ENCODE peak calls at places on chromosomes 5 and 9, in six cellular contexts. One of them, this sample, is unnamed.
A peak's percentile ranks its signal among the peaks of the same experiment; 100 is the strongest.

GRCh38 chr5:68382640-68383039 is 167.1 kb downstream of the PIK3R1 start:
- DNase-seq in IMR-90: peak; percentile 6
- DNase-seq in transverse colon: no peak
- DNase-seq in GM12891: no peak
- DNase-seq in HepG2: no peak
- DNase-seq in A549: no peak
- DNase-seq in this sample: no peak

GRCh38 chr9:38707885-38708640 is 11.9 kb downstream of the FAM240B start:
- DNase-seq in IMR-90: no peak
- DNase-seq in transverse colon: no peak
- DNase-seq in GM12891: no peak
- DNase-seq in HepG2: no peak
- DNase-seq in A549: peak; percentile 57
- DNase-seq in this sample: no peak

GRCh38 chr9:105007143-105007542 is 79.2 kb upstream of the ABCA1 start:
- DNase-seq in IMR-90: peak; percentile 92
- DNase-seq in transverse colon: peak; percentile 50
- DNase-seq in GM12891: no peak
- DNase-seq in HepG2: no peak
- DNase-seq in A549: peak; percentile 68
- DNase-seq in this sample: no peak

GRCh38 chr9:129697111-129697955 is 31.9 kb downstream of the PRRX2 start:
- DNase-seq in IMR-90: peak; percentile 78
- DNase-seq in transverse colon: peak; percentile 15
- DNase-seq in GM12891: no peak
- DNase-seq in HepG2: no peak
- DNase-seq in A549: peak; percentile 44
- DNase-seq in this sample: no peak

GRCh38 chr5:142023836-142024235 is 11.0 kb upstream of the GNPDA1 start:
- DNase-seq in IMR-90: no peak
- DNase-seq in transverse colon: no peak
- DNase-seq in GM12891: no peak
- DNase-seq in HepG2: no peak
- DNase-seq in A549: no peak
- DNase-seq in this sample: no peak

GRCh38 chr5:96072138-96072790 is 110.6 kb upstream of the ELL2 start:
- DNase-seq in IMR-90: no peak
- DNase-seq in transverse colon: no peak
- DNase-seq in GM12891: no peak
- DNase-seq in HepG2: no peak
- DNase-seq in A549: no peak
- DNase-seq in this sample: no peak

GRCh38 chr9:70197384-70198039 is 61.3 kb upstream of the SMC5 start:
- DNase-seq in IMR-90: no peak
- DNase-seq in transverse colon: no peak
- DNase-seq in GM12891: no peak
- DNase-seq in HepG2: no peak
- DNase-seq in A549: no peak
- DNase-seq in this sample: no peak

GRCh38 chr9:135098400-135099105 is 11.1 kb downstream of the OLFM1 start:
- DNase-seq in IMR-90: no peak
- DNase-seq in transverse colon: no peak
- DNase-seq in GM12891: no peak
- DNase-seq in HepG2: no peak
- DNase-seq in A549: no peak
- DNase-seq in this sample: no peak

GRCh38 chr9:127390563-127390962 is 6.4 kb upstream of the SLC2A8 start:
- DNase-seq in IMR-90: no peak
- DNase-seq in transverse colon: no peak
- DNase-seq in GM12891: no peak
- DNase-seq in HepG2: peak; percentile 93
- DNase-seq in A549: no peak
- DNase-seq in this sample: no peak

GRCh38 chr5:148623741-148624140 is 30.6 kb downstream of the HTR4 start:
- DNase-seq in IMR-90: no peak
- DNase-seq in transverse colon: no peak
- DNase-seq in GM12891: no peak
- DNase-seq in HepG2: no peak
- DNase-seq in A549: no peak
- DNase-seq in this sample: no peak

GRCh38 chr9:81268048-81268447 is 421.3 kb downstream of the TLE1 start:
- DNase-seq in IMR-90: peak; percentile 89
- DNase-seq in transverse colon: no peak
- DNase-seq in GM12891: no peak
- DNase-seq in HepG2: no peak
- DNase-seq in A549: no peak
- DNase-seq in this sample: no peak

GRCh38 chr9:20618361-20618799 is 3.9 kb downstream of the MLLT3 start:
- DNase-seq in IMR-90: peak; percentile 77
- DNase-seq in transverse colon: peak; percentile 45
- DNase-seq in GM12891: no peak
- DNase-seq in HepG2: peak; percentile 14
- DNase-seq in A549: peak; percentile 66
- DNase-seq in this sample: no peak

GRCh38 chr5:126849101-126849678 is 72.3 kb downstream of the LMNB1 start:
- DNase-seq in IMR-90: peak; percentile 41
- DNase-seq in transverse colon: no peak
- DNase-seq in GM12891: no peak
- DNase-seq in HepG2: no peak
- DNase-seq in A549: no peak
- DNase-seq in this sample: no peak

GRCh38 chr9:99054581-99054980 is 50.3 kb upstream of the TGFBR1 start:
- DNase-seq in IMR-90: no peak
- DNase-seq in transverse colon: no peak
- DNase-seq in GM12891: no peak
- DNase-seq in HepG2: no peak
- DNase-seq in A549: no peak
- DNase-seq in this sample: no peak

GRCh38 chr9:78029601-78030552 is 1.7 kb downstream of the GNAQ start:
- DNase-seq in IMR-90: peak; percentile 48
- DNase-seq in transverse colon: peak; percentile 14
- DNase-seq in GM12891: no peak
- DNase-seq in HepG2: no peak
- DNase-seq in A549: peak; percentile 23
- DNase-seq in this sample: no peak

GRCh38 chr9:80030801-80031200 is 459.0 kb downstream of the TLE4 start:
- DNase-seq in IMR-90: no peak
- DNase-seq in transverse colon: no peak
- DNase-seq in GM12891: no peak
- DNase-seq in HepG2: no peak
- DNase-seq in A549: no peak
- DNase-seq in this sample: no peak
- TF ChIP-seq POLR2A in IMR-90: no peak
- TF ChIP-seq POLR2A in transverse colon: no peak
- TF ChIP-seq POLR2A in GM12891: no peak
- TF ChIP-seq POLR2A in HepG2: no peak
- TF ChIP-seq POLR2A in A549: no peak
- TF ChIP-seq POLR2A in this sample: no peak

DNA sequence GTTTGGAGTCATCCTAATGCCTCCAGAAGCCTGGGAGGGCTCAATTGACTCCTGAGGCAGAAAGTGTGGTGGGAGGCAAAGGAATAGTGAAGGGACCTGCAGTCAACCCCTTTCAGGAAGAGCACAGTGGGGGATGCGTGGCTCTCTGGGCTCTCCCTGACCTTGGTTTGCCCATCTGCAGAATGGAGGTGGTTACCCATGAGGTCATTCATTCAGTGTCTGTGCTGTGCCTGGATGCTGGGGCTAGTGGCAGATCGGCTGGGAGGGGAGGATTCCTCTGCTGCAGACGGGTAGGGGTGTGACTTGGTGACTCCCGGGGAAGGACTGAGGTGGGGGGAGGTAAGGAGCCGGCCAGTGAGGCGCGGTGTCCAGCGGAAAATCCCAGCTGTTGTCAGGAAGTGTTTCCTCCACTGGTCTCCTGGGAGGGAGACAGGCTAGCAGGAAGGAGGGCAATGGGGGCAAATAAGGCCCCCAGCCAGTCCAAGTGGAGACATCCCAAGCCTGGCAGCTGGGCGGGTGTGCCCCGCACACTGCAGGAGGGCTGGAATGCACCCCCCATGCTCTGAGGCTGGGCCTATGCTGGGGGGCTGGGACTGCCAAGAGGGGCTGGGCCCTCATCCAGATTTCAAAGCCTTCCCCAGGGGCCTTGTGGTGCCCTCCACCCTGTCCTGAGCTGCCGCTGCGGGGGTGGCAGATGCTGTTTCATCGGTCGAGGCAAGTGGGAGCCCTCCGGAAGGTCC is 10.9 kb downstream of the CXXC5 start:
- DNase-seq in IMR-90: peak; percentile 77
- DNase-seq in transverse colon: no peak
- DNase-seq in GM12891: no peak
- DNase-seq in HepG2: no peak
- DNase-seq in A549: peak; percentile 70
- DNase-seq in this sample: no peak
- TF ChIP-seq POLR2A in IMR-90: no peak
- TF ChIP-seq POLR2A in transverse colon: no peak
- TF ChIP-seq POLR2A in GM12891: no peak
- TF ChIP-seq POLR2A in HepG2: no peak
- TF ChIP-seq POLR2A in A549: no peak
- TF ChIP-seq POLR2A in this sample: no peak

DNA sequence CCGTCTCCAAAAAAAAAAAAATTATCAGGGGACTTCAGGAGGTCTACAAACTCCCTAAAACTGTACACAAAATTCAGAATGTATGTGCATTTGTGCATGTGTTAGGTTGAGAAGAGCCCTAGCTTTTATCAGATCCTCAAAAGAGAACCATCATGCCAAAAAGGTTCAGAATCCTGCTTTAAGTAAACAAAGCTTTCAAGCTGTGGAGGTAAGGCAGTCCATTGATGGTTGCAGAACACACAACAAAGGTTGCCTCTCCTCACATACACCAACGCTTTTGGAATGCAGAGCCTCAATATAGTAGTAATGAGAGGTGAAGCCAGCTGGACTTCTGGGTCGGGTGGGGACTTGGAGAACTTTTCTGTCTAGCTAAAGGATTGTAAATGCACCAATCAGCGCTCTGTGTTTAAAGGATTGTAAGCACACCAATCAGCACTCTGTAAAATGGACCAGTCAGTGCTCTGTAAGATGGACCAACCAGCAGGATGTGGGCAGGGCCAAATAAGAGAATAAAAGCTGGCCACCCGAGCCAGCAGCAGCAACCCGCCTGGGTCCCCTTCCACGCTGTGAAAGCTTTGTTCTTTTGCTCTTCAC is 57.9 kb upstream of the RNF38 start:
- DNase-seq in IMR-90: no peak
- DNase-seq in transverse colon: no peak
- DNase-seq in GM12891: no peak
- DNase-seq in HepG2: peak; percentile 70
- DNase-seq in A549: no peak
- DNase-seq in this sample: no peak
- TF ChIP-seq POLR2A in IMR-90: no peak
- TF ChIP-seq POLR2A in transverse colon: no peak
- TF ChIP-seq POLR2A in GM12891: no peak
- TF ChIP-seq POLR2A in HepG2: no peak
- TF ChIP-seq POLR2A in A549: no peak
- TF ChIP-seq POLR2A in this sample: no peak

GRCh38 chr5:140176028-140176382 is 1.0 kb downstream of the CYSTM1 start:
- DNase-seq in IMR-90: no peak
- DNase-seq in transverse colon: no peak
- DNase-seq in GM12891: no peak
- DNase-seq in HepG2: no peak
- DNase-seq in A549: no peak
- DNase-seq in this sample: no peak
- TF ChIP-seq POLR2A in IMR-90: no peak
- TF ChIP-seq POLR2A in transverse colon: no peak
- TF ChIP-seq POLR2A in GM12891: no peak
- TF ChIP-seq POLR2A in HepG2: no peak
- TF ChIP-seq POLR2A in A549: no peak
- TF ChIP-seq POLR2A in this sample: no peak

GRCh38 chr5:172886974-172887491 is 53.0 kb downstream of the ERGIC1 start:
- DNase-seq in IMR-90: peak; percentile 88
- DNase-seq in transverse colon: peak; percentile 53
- DNase-seq in GM12891: no peak
- DNase-seq in HepG2: peak; percentile 85
- DNase-seq in A549: no peak
- DNase-seq in this sample: no peak
- TF ChIP-seq POLR2A in IMR-90: no peak
- TF ChIP-seq POLR2A in transverse colon: no peak
- TF ChIP-seq POLR2A in GM12891: no peak
- TF ChIP-seq POLR2A in HepG2: no peak
- TF ChIP-seq POLR2A in A549: no peak
- TF ChIP-seq POLR2A in this sample: no peak

DNA sequence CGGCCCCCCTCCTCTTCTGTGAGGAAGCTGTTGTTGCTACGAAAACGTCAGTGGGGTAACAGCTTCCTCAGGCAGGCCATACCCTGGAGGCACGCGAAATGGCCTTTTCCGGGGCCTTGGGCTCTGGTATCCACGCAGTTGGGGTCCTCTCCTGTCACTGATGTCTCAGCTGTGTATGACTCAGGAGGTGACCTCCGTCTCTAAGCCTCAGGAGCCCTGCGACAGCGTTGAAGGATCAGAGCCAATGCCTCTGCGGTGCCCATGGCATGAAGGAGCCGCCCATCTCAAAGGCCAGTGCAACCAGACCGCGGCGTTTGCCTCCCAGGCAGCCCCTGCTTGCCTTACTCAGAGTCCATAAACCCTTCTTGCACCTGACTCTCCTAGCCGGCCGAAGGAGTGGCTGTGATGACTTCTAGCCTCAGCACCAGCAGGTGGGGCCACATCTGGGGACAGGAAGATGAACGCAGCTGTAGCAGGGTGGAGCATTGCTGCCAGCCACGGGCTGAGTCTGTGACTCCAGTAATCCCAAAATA is 1.0 kb upstream of the MXD3 start:
- DNase-seq in IMR-90: no peak
- DNase-seq in transverse colon: peak; percentile 54
- DNase-seq in GM12891: no peak
- DNase-seq in HepG2: peak; percentile 43
- DNase-seq in A549: peak; percentile 65
- DNase-seq in this sample: no peak
- TF ChIP-seq POLR2A in IMR-90: no peak
- TF ChIP-seq POLR2A in transverse colon: no peak
- TF ChIP-seq POLR2A in GM12891: no peak
- TF ChIP-seq POLR2A in HepG2: no peak
- TF ChIP-seq POLR2A in A549: no peak
- TF ChIP-seq POLR2A in this sample: no peak

GRCh38 chr5:524442-525163 is at the start of gene SLC9A3:
- DNase-seq in IMR-90: no peak
- DNase-seq in transverse colon: no peak
- DNase-seq in GM12891: no peak
- DNase-seq in HepG2: no peak
- DNase-seq in A549: no peak
- DNase-seq in this sample: no peak

GRCh38 chr5:522899-523657 is 1.2 kb downstream of the SLC9A3 start:
- DNase-seq in IMR-90: no peak
- DNase-seq in transverse colon: peak; percentile 55
- DNase-seq in GM12891: no peak
- DNase-seq in HepG2: no peak
- DNase-seq in A549: no peak
- DNase-seq in this sample: no peak

GRCh38 chr5:525916-526315 is 1.7 kb upstream of the SLC9A3 start:
- DNase-seq in IMR-90: no peak
- DNase-seq in transverse colon: no peak
- DNase-seq in GM12891: no peak
- DNase-seq in HepG2: no peak
- DNase-seq in A549: no peak
- DNase-seq in this sample: no peak

GRCh38 chr5:525164-525761 is 1.0 kb upstream of the SLC9A3 start:
- DNase-seq in IMR-90: no peak
- DNase-seq in transverse colon: no peak
- DNase-seq in GM12891: no peak
- DNase-seq in HepG2: no peak
- DNase-seq in A549: no peak
- DNase-seq in this sample: no peak

GRCh38 chr5:523658-524441 is 399 bp downstream of the SLC9A3 start:
- DNase-seq in IMR-90: no peak
- DNase-seq in transverse colon: no peak
- DNase-seq in GM12891: no peak
- DNase-seq in HepG2: no peak
- DNase-seq in A549: no peak
- DNase-seq in this sample: no peak
- TF ChIP-seq POLR2A in IMR-90: no peak
- TF ChIP-seq POLR2A in transverse colon: no peak
- TF ChIP-seq POLR2A in GM12891: no peak
- TF ChIP-seq POLR2A in HepG2: no peak
- TF ChIP-seq POLR2A in A549: no peak
- TF ChIP-seq POLR2A in this sample: no peak

This sample was measured in esophagus squamous epithelium.